ENCODE peak calls at places on chromosomes 4 and X, in ten cellular contexts. C is ovary; W is AG04449; O is lung; P is stomach; V is CD4-positive, CD25-positive, alpha-beta regulatory T cell; F is CD8-positive, alpha-beta memory T cell; T is mucosa of descending colon; X is BE2C; Y is BJ. U is an unnamed sample.

GRCh38 chr4:186936496-186937375 is 213.1 kb upstream of the FAT1 start:
- DNase-seq in T (no peak), X (no peak), C (no peak), F (no peak), Y (peak), P (no peak), W (no peak), V (no peak), O (no peak), U (no peak)

GRCh38 chr4:5036239-5036638 is 15.0 kb upstream of the STK32B start:
- DNase-seq in C (no peak), W (no peak), P (no peak), O (no peak), Y (no peak), V (no peak), F (no peak), T (no peak), X (no peak), U (no peak)

GRCh38 chr4:20353646-20354045 is 101.9 kb downstream of the SLIT2 start:
- DNase-seq in V (no peak), O (no peak), X (no peak), F (no peak), P (no peak), C (no peak), T (no peak), Y (no peak), W (no peak), U (no peak)

GRCh38 chr4:105060628-105061027 is 86.0 kb upstream of the TET2 start:
- DNase-seq in F (no peak), O (no peak), V (peak), P (no peak), C (no peak), X (no peak), T (no peak), W (no peak), Y (no peak), U (no peak)

GRCh38 chr4:118790544-118790943 is 45.4 kb downstream of the SEC24D start:
- DNase-seq in Y (no peak), W (no peak), T (no peak), X (no peak), C (no peak), O (no peak), F (no peak), V (no peak), P (no peak), U (no peak)

GRCh38 chrX:38375888-38376287 is 23.5 kb downstream of the OTC start:
- DNase-seq in O (no peak), C (no peak), T (no peak), F (no peak), V (peak), W (no peak), Y (no peak), X (peak), P (no peak), U (peak)

GRCh38 chr4:69787879-69788278 is 27.5 kb upstream of the SULT1B1 start:
- DNase-seq in X (no peak), P (no peak), O (no peak), C (no peak), T (no peak), F (no peak), Y (no peak), V (no peak), W (no peak), U (no peak)

GRCh38 chr4:166169111-166169510 is 296.1 kb downstream of the TLL1 start:
- DNase-seq in Y (no peak), C (no peak), P (no peak), V (no peak), X (peak), F (no peak), O (no peak), T (no peak), W (no peak), U (no peak)

GRCh38 chrX:25158635-25159034 is 142.9 kb upstream of the ARX start:
- DNase-seq in X (no peak), W (no peak), O (no peak), V (no peak), T (no peak), C (no peak), Y (no peak), P (no peak), F (no peak), U (no peak)

GRCh38 chr4:65670331-65671031 is at the start of gene EPHA5:
- DNase-seq in C (peak), W (peak), T (peak), X (peak), F (no peak), O (peak), Y (no peak), V (peak), P (peak), U (peak)

GRCh38 chr4:102477657-102478056 is 23.5 kb upstream of the NFKB1 start:
- DNase-seq in T (no peak), X (no peak), Y (peak), O (no peak), F (no peak), W (no peak), P (no peak), V (no peak), C (no peak), U (no peak)

DNA sequence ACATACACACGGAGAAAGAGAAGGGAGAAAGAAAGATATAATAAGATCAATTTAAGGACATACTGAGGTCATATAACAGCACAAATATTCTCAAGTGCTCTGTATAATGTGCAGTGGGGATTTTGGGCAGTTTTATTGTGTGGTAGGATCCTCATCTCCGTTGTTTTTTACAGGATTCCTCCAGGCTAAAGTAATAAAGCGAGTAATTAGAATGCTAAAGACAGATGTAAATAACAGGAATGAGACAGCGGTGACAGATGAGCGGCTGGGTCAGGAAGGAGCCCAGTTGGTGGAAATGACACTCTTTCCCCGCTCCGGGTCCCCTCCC is 15.9 kb downstream of the POU4F2 start:
- DNase-seq in W (no peak), V (no peak), O (no peak), F (no peak), T (no peak), C (no peak), P (no peak), Y (no peak), X (no peak), U (no peak)
- H3K4me3 ChIP-seq in W (peak), V (peak), O (no peak), F (no peak), T (no peak), C (peak), P (peak), Y (peak), X (peak), U (no peak)

GRCh38 chr4:139278450-139278849 is 1.6 kb downstream of the MGARP start:
- DNase-seq in P (no peak), O (no peak), W (no peak), V (no peak), T (no peak), C (peak), X (no peak), Y (no peak), F (no peak), U (no peak)

GRCh38 chr4:139281212-139281611 is 1.2 kb upstream of the MGARP start:
- DNase-seq in X (no peak), W (no peak), F (no peak), Y (no peak), O (no peak), C (no peak), P (no peak), T (no peak), V (no peak), U (no peak)

GRCh38 chr4:139282375-139283075 is 2.5 kb upstream of the MGARP start:
- DNase-seq in T (no peak), P (no peak), O (no peak), W (no peak), X (no peak), F (no peak), C (no peak), V (no peak), Y (no peak), U (no peak)

GRCh38 chr4:139278956-139279722 is 886 bp downstream of the MGARP start:
- DNase-seq in V (peak), T (no peak), O (no peak), X (no peak), P (no peak), C (peak), Y (no peak), F (no peak), W (no peak), U (no peak)

DNA sequence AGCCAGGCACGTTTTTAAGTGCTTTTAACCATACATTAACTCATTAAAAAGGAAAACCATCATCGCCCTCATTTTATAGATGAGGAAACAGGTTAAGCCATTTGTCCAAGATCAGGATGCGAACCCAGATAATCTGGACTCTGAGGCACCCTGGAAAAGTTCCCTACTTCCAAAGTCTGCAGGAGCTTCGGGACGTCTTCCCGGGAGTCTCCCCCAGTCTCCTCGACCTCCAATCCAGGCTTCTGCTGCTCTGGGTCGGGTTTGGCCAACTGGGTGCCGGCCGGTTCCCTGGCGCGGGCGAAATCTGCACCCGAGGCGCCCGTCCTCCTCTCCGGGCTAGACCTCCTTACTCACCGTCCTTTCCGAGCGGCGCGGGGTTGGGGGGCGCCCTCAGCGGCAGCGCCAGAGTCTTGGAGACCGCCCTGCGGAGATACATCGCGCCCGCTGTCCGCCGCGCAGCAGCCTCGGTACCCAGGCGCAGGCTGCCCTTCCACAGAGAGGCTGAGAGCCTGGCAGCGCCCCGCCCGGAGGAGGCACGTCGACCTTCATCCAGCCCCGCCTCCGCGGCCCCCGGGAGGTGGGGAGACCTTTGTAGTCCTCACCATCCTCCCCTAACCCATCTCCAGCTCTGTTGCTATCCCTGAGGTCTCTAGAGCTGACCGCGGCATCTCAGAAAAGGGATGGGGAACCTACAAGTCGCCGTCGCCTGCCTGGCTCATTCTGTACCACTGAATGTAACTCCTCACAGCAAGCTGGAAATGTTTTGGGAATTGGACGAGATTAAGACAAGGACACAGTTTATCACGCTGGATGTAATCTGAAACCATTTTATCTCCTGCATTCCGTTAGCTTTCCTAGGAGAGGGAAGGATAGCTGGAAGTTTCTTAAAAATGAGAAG is at the start of gene MGARP:
- DNase-seq in V (peak), C (peak), X (peak), T (no peak), O (no peak), W (no peak), F (peak), Y (no peak), P (no peak), U (no peak)
- H3K4me3 ChIP-seq in V (peak), C (peak), X (peak), T (no peak), O (peak), W (peak), F (peak), Y (peak), P (peak), U (no peak)

DNA sequence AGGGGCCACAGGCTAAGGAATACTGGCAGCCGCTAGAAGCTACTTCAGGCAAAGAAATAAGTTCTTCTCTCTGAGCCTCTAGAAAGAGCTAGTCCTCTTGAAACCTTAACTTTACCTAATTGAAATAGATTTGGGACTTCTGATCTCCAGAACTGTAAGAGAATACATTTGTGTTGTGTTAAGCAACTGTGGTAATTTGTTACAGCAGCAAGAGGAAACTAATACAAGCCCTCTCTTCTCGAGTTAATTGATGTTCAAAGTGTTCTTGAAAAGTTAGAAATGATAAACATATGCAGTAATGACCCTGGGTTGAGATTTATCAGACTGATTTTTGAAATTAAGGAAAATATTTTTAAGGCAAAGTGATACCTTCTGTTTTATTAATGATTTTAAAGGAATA is 172.8 kb downstream of the ANTXR2 start:
- DNase-seq in V (no peak), W (no peak), T (no peak), F (no peak), Y (no peak), O (no peak), P (no peak), C (no peak), X (no peak), U (no peak)
- H3K4me3 ChIP-seq in V (no peak), W (no peak), T (no peak), F (no peak), Y (no peak), O (no peak), P (no peak), C (no peak), X (no peak), U (no peak)

GRCh38 chrX:141175786-141176185 is 1.1 kb downstream of the LDOC1 start:
- DNase-seq in C (no peak), W (no peak), X (no peak), Y (no peak), V (no peak), T (no peak), O (no peak), F (no peak), P (no peak), U (no peak)
- H3K4me3 ChIP-seq in C (peak), W (peak), X (peak), Y (peak), V (no peak), T (no peak), O (peak), F (no peak), P (peak), U (no peak)

GRCh38 chr4:41545238-41545637 is 7.3 kb downstream of the LIMCH1 start:
- DNase-seq in W (no peak), C (no peak), F (no peak), V (no peak), O (no peak), Y (no peak), T (no peak), P (no peak), X (no peak), U (no peak)

GRCh38 chr4:41548305-41548704 is 10.3 kb downstream of the LIMCH1 start:
- DNase-seq in P (no peak), X (no peak), V (no peak), W (no peak), T (no peak), C (no peak), Y (no peak), O (no peak), F (no peak), U (no peak)

GRCh38 chr4:41549469-41549868 is 11.5 kb downstream of the LIMCH1 start:
- DNase-seq in T (no peak), F (no peak), Y (no peak), P (no peak), X (no peak), V (no peak), C (no peak), O (no peak), W (no peak), U (no peak)

GRCh38 chr4:41546638-41547037 is 8.7 kb downstream of the LIMCH1 start:
- DNase-seq in W (no peak), C (no peak), P (no peak), T (no peak), O (no peak), Y (no peak), X (no peak), F (no peak), V (no peak), U (no peak)

GRCh38 chr4:41550308-41550707 is 12.4 kb downstream of the LIMCH1 start:
- DNase-seq in X (no peak), P (no peak), F (no peak), O (no peak), W (no peak), V (no peak), Y (no peak), T (no peak), C (no peak), U (peak)
- H3K4me3 ChIP-seq in X (no peak), P (no peak), F (no peak), O (no peak), W (no peak), V (no peak), Y (no peak), T (no peak), C (no peak), U (no peak)

GRCh38 chr4:140048419-140049022 is 105.5 kb downstream of the MAML3 start:
- DNase-seq in O (no peak), X (no peak), F (no peak), Y (no peak), C (no peak), T (no peak), V (no peak), P (no peak), W (no peak), U (no peak)
- H3K4me3 ChIP-seq in O (no peak), X (peak), F (peak), Y (peak), C (peak), T (no peak), V (no peak), P (peak), W (no peak), U (peak)

U was measured in Jurkat, Clone E6-1.